ENCODE peak calls at places on chromosomes 5 and 9, in four cellular contexts. U is left lung, G is kidney, T is osteoblast. J is an unnamed sample. For H3K4me1, the result is how much of the 10 kb centered on the place peaks cover.

GRCh38 chr5:140633081-140633471 is at the start of gene CD14:
- DNase-seq in U (peak), G (peak), T (peak), J (peak)

GRCh38 chr5:29715167-29715566 is 1478.3 kb upstream of the CDH6 start:
- DNase-seq in U (no peak), G (no peak), T (no peak), J (no peak)

GRCh38 chr5:7850533-7851239 is at the start of gene CFAP90:
- DNase-seq in U (peak), G (peak), T (peak), J (peak)

GRCh38 chr9:68513385-68513784 is 27.3 kb downstream of the TMEM252 start:
- DNase-seq in U (no peak), G (no peak), T (no peak), J (no peak)

GRCh38 chr9:127530206-127530941 is 79.1 kb downstream of the LRSAM1 start:
- DNase-seq in U (no peak), G (no peak), T (peak), J (no peak)

GRCh38 chr5:60102961-60103683 is 209.6 kb upstream of the PDE4D start:
- DNase-seq in U (no peak), G (no peak), T (peak), J (no peak)

GRCh38 chr5:150219142-150219541 is 29.3 kb downstream of the SLC6A7 start:
- DNase-seq in U (peak), G (no peak), T (no peak), J (no peak)

GRCh38 chr9:126401107-126401506 is 74.5 kb downstream of the MVB12B start:
- DNase-seq in U (no peak), G (no peak), T (no peak), J (no peak)

GRCh38 chr5:173327084-173327947 is 898 bp downstream of the STC2 start:
- DNase-seq in U (no peak), G (no peak), T (peak), J (no peak)

GRCh38 chr5:113230711-113231652 is 203.8 kb downstream of the TSSK1B start:
- DNase-seq in U (no peak), G (no peak), T (peak), J (no peak)

GRCh38 chr9:93620041-93620506 is 43.7 kb downstream of the PHF2 start:
- DNase-seq in U (no peak), G (no peak), T (no peak), J (no peak)

GRCh38 chr9:94918038-94918753 is 191.7 kb downstream of the AOPEP start:
- DNase-seq in U (no peak), G (no peak), T (no peak), J (peak)
- TF ChIP-seq CTCF in U (no peak), G (no peak), T (no peak), J (no peak)

DNA sequence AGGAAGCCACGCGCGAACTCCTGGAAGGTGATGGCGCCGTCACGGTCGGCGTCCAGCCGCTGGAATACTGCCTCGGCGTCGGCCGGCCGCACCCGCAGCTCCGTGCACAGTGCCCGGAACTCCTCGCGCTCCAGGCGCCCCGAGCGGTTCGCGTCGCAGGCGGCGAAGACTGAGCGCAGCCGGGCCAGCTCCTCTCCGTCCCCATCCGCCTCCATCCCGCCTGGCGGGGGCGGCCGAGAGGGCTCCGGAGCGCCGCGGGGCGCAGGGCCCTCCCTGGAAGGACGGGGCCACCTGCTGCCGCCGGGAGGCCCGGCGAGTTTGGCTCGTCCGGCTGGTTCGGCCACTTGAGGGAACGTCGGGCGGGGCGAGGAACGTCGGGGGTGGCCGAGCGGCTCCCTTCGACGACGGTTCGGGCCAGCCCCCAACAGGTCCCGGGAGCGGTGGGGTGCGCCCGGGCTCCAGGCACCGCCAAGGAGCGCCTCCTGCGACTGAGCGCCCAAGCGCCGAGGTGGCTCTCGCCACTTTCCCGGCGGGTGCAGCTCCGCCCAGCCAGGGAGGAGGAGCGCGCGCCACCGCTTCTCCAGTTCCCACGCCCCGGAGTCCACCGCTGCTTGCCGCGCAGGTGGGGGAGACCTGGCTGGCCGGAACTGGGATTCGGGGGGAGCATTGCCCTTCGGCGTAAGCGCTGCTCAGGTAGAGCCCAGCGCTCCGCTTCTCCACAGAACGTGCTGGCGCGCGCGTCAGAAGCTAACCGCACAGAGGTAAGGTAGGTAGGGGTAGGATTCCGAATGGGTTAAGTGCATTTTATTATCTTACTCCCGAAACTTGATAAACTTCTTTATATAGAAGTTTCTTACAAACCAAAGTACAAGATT is at the start of gene RASEF:
- DNase-seq in U (peak), G (peak), T (peak), J (no peak)
- H3K4me3 ChIP-seq in U (peak), G (peak), T (peak), J (no peak)

DNA sequence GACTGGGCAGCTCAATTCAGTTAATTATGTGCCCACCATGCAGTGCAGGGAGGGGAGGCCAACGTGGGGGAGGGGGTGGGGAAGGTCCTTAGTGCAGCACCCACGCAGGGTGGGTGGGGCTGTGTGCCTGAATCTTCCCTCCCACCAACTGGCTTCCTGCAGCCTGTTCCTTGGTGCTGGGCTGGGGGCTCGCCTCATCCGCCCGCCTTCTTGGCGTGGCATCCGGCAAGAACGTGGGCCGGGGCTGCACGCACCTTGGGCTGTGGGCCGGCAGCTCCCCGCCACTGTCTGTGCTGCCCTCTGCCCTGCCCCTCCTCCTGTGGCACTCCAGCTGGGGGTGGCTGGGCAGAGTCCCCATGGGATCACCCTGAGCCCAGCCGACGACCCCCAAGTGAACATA is 19.6 kb upstream of the RALGDS start:
- DNase-seq in U (no peak), G (no peak), T (no peak), J (no peak)
- H3K4me1 ChIP-seq in U (under half), G (under half), T (under half), J (half or more)

DNA sequence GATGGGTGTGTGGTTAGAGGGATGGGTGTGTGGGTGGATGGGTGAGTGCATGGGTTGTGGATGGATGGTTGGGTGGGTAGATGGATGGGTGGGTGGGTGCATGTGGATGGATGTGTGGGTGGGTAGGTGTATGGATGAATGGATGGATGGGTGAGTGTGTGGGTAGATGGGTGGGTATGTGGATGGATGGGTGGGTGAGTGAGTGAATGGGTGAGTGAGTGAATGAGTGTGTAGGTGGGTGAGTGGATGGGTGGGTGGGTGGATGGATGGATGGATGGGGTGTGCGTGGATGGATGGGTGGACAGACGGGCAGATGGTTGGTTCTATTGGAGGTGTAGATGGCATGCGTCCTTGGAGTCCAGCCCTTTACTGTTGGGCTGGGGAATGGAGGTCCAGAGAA is 17.2 kb downstream of the STKLD1 start:
- DNase-seq in U (no peak), G (no peak), T (no peak), J (no peak)
- TF ChIP-seq CTCF in U (no peak), G (no peak), T (no peak), J (no peak)

DNA sequence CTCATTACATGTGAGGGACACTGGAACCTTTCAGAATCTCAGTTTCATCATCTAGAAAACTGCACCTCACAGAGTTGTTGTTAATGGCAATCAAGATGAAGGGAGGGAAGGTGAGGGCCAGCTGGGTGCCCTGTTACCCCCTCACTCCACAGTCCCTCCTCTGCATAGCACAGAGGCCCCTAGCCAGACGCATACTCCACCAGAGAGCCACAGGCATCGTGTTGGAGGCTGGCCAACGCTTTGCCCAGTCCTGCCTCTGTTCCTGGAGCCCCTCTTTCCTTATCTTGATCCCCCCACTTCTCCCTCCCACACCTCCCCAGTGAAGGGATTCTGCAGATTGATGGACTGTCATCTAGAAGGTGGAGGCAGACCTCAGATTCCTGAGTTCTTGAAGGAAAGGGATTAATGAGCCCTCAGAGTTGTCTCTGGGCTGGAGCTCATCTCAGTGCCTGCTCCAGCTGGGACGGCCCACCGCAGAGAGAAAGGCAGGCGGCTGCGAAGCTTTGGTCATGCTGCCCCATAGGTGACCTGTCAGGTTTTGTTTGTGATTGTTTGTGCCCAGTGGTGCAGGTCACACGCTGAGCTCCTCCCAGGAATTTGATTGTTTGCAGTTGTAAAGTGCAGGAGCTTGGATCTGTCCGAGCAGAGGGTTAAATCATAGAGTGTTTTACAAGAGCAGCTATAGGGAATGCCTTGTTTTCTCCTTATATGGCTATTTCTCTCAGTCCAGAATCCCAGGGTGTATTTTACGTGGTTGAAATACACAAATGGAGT is 487.3 kb downstream of the CCDC171 start:
- DNase-seq in U (no peak), G (no peak), T (peak), J (no peak)
- H3K4me3 ChIP-seq in U (no peak), G (no peak), T (no peak), J (no peak)

DNA sequence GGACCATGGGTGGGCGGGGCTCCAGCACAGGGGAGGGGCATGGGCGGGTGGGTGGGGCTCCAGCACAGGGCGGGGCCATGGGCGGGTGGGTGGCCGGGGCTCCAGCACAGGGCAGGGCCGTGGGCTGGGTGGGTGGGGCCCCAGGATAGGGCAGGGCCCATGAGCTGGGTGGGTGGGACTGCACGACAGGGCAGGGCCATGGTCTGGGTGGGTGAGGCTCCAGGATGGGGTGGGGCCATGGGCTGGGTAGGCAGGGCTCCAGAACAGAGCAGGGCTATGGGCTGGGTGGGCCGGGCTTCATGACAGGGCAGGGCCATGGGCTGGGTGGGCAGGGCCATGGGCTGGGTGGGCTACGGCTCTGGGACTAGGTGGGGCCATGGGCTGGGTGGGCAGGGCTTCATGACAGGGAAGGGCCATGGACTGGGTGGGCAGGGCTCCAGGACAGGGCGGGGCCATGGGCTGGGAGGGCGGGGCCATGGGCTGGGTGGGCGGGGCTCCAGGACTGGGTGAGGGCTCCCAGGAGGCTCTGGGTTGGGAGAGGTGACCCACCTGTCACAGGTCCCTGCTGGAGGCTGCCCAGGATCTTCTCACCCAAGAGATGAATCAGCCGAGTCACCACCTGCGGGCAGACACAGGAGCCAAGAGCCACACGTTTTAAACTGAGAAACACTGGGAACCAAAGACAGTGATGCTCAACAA is 33.5 kb upstream of the NSMF start:
- DNase-seq in U (peak), G (peak), T (peak), J (no peak)
- H3K4me1 ChIP-seq in U (under half), G (under half), T (under half), J (under half)

GRCh38 chr9:111036068-111036789 is 2.0 kb downstream of the LPAR1 start:
- DNase-seq in U (peak), G (peak), T (no peak), J (peak)
- TF ChIP-seq CTCF in U (peak), G (peak), T (peak), J (peak)

DNA sequence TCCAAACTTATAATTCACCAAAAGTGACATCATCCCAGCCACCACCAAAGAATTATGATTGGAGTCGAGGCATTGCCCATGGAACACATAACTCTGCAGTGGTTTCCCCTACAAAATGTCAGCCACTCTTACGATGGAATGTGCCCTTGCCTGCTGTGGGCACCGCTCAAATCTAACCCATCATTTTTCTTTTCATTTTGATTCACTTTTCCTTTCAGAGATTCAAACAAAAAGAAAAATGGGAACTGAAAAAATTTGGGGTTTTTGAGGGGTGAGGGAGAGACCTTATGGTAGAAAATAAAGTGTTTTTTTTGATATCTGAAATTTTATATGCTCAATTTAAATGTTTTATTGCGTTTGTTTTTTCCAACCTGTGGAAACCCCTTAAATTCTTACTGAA is 28.1 kb downstream of the SMARCA2 start:
- DNase-seq in U (no peak), G (no peak), T (no peak), J (no peak)
- H3K4me3 ChIP-seq in U (no peak), G (no peak), T (no peak), J (no peak)

J was measured in adrenal gland.